ENCODE peak calls at places on chromosomes 11 and 22, in four cellular contexts. C is endothelial cell of umbilical vein, X is GM12878, P is IMR-90. E is an unnamed sample.

GRCh38 chr11:33448461-33449130 is 191.4 kb downstream of the HIPK3 start:
- DNase-seq in C (peak), X (no peak), P (peak), E (no peak)

GRCh38 chr11:124759268-124760204 is 2.6 kb downstream of the ESAM start:
- DNase-seq in C (peak), X (no peak), P (no peak), E (no peak)

GRCh38 chr11:30914143-30914762 is 328.1 kb upstream of the MPPED2 start:
- DNase-seq in C (peak), X (no peak), P (peak), E (peak)

GRCh38 chr11:117618273-117618672 is 178.7 kb downstream of the DSCAML1 start:
- DNase-seq in C (no peak), X (no peak), P (no peak), E (no peak)

GRCh38 chr11:78869293-78869692 is 294.6 kb upstream of the NARS2 start:
- DNase-seq in C (peak), X (no peak), P (no peak), E (no peak)

GRCh38 chr11:57487920-57488319 is 27.6 kb downstream of the SLC43A1 start:
- DNase-seq in C (no peak), X (no peak), P (no peak), E (no peak)

GRCh38 chr22:25903294-25903693 is 161.3 kb downstream of the MYO18B start:
- DNase-seq in C (no peak), X (no peak), P (no peak), E (peak)

GRCh38 chr11:86577663-86578636 is 94.5 kb downstream of the ME3 start:
- DNase-seq in C (peak), X (no peak), P (peak), E (no peak)

GRCh38 chr11:422249-422656 is 7.5 kb upstream of the SIGIRR start:
- DNase-seq in C (no peak), X (no peak), P (no peak), E (peak)
- TF ChIP-seq FOS in C (no peak), X (no peak), P (no peak), E (no peak)

DNA sequence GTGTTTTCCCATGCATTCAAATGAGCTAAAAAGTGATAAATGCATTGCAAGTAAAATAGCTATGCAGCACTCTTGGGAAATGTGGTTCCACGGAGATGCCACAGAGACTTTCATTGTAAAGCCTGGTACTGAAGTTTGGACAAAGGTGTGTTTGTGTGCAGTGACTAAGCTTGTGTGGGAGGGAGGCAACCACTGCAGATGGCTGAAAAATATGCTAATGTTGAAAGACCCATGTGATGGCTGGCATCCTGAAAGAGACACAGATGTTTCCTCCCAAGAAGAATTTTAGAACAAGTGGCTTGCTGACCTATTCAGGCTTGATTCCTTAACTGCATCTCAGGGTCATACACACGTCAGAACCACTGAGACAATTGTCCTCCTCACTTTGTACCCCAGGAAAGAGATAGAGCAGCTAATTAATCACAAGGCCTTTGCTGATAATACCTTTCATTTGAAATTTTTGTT is 73.8 kb downstream of the FAM76B start:
- DNase-seq in C (peak), X (peak), P (no peak), E (no peak)
- TF ChIP-seq FOS in C (no peak), X (no peak), P (no peak), E (no peak)

GRCh38 chr22:20937794-20938148 is 20.6 kb downstream of the CRKL start:
- DNase-seq in C (no peak), X (no peak), P (no peak), E (no peak)

GRCh38 chr22:20943104-20943933 is 23.7 kb upstream of the AIFM3 start:
- DNase-seq in C (no peak), X (no peak), P (no peak), E (no peak)

GRCh38 chr22:20940904-20941385 is 23.7 kb downstream of the CRKL start:
- DNase-seq in C (no peak), X (no peak), P (no peak), E (no peak)

GRCh38 chr22:20938272-20938671 is 21.1 kb downstream of the CRKL start:
- DNase-seq in C (no peak), X (no peak), P (no peak), E (no peak)

DNA sequence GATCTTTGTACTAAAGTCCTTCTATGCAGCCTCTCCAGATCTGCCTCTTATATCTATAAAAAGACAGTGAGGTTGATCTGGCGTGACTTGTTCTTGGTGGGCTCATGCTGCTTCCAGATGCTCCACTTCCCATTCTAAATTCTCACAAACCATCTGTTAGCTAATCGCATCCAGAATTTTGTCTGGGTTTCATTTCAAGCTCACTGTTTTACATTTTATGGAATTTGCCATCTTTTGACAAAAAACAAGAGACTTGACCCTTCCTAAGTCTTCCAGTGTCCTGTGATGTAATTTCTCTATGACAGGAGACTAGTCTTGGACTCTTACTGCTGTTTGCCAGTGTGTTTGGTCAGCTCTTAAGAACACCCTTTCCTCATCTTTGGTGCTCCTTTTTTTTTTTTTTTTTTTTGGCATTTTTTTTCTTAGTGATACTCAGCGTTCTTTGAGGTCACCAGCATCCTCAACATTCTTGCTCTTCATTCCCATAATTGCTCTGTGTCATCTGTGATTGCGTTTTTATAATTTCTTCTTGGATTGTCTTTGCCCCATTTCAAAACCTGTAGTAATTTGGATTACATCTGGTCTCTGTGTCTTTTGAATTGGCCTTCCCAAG is 23.1 kb downstream of the CRKL start:
- DNase-seq in C (no peak), X (no peak), P (no peak), E (peak)
- TF ChIP-seq FOS in C (no peak), X (no peak), P (no peak), E (no peak)

DNA sequence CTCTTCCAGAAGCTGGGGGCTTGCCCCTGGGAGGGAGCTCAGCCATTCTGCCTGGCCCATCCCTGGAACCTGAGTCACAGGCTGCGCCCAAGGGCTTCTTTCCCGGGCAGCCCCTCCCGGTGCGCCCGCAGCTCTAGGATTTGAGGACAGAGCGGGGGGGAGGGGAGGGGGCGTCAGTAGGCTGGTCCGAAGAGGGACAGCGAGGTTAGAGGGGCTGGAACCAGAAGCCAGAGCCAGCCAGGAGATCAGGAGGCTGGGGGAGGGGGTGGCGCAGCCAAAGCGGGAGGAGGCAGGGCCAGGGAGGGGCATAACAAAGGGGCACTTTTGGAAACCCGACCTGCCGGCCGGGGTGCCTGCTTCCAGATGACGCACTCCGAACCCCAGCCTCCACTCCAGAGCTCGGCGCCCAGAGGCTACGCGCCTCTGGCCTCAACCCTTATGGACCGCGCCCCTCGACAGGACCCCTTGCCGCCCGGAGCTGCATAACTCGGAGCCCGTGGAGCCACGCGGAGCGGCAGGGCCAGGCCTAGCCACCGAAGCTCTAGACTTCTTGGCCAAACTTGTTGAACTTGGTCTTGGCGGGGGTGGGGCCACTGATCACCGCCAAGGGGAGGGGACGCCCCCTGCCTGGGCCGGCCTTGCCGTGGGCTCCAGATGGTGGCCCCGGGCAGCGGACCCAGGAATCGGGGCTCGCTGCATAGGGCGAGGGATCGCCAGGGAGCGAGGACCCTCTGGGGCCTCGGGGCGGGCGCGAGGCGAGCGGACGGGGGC is 744 bp downstream of the PACSIN3 start:
- DNase-seq in C (peak), X (no peak), P (peak), E (no peak)
- TF ChIP-seq FOS in C (no peak), X (no peak), P (no peak), E (no peak)